ENCODE peak calls at places on chromosomes 5 and 9, in four cellular contexts. R, Q, D and C are unnamed samples.

GRCh38 chr5:56816546-56817081 is 1.3 kb downstream of the MAP3K1 start:
- DNase-seq in R (peak; percentile 67), Q (peak; percentile 89), D (peak; percentile 16), C (no peak)

GRCh38 chr5:72815580-72816296 is 723 bp upstream of the TNPO1 start:
- DNase-seq in R (peak; percentile 30), Q (no peak), D (no peak), C (peak; percentile 25)

GRCh38 chr5:134525687-134526482 is 415 bp downstream of the JADE2 start:
- DNase-seq in R (peak; percentile 60), Q (peak; percentile 75), D (no peak), C (no peak)

GRCh38 chr5:72246239-72246580 is 73.8 kb downstream of the MRPS27 start:
- DNase-seq in R (no peak), Q (no peak), D (no peak), C (no peak)

GRCh38 chr9:79023134-79023577 is 548.6 kb upstream of the TLE4 start:
- DNase-seq in R (no peak), Q (no peak), D (no peak), C (no peak)

GRCh38 chr5:88979244-88979643 is 96.3 kb upstream of the MEF2C start:
- DNase-seq in R (no peak), Q (peak; percentile 17), D (no peak), C (no peak)

GRCh38 chr5:55994502-55994997 is at the start of gene IL6ST:
- DNase-seq in R (no peak), Q (peak; percentile 89), D (peak; percentile 11), C (no peak)

GRCh38 chr5:113195726-113196125 is 219.1 kb downstream of the DCP2 start:
- DNase-seq in R (no peak), Q (no peak), D (no peak), C (no peak)

GRCh38 chr9:32487981-32488380 is 38.0 kb downstream of the RIGI start:
- DNase-seq in R (no peak), Q (no peak), D (no peak), C (no peak)

GRCh38 chr9:126097679-126098078 is 228.9 kb upstream of the MVB12B start:
- DNase-seq in R (no peak), Q (no peak), D (no peak), C (no peak)

GRCh38 chr9:89491688-89492087 is 6.2 kb downstream of the SEMA4D start:
- DNase-seq in R (no peak), Q (no peak), D (no peak), C (no peak)

GRCh38 chr5:7714697-7715096 is 136.2 kb downstream of the CFAP90 start:
- DNase-seq in R (no peak), Q (no peak), D (no peak), C (no peak)